ENCODE peak calls at places on chromosomes 6 and 20, in eight cellular contexts. P is psoas muscle, M is GM13977, R is MM.1S, W is nephron progenitor cell, A is A673, U is ascending aorta, I is H9. Y is an unnamed sample.

GRCh38 chr20:50838707-50839385 is 44.0 kb downstream of the BCAS4 start:
- DNase-seq in M (no peak), A (no peak), I (no peak), W (no peak), U (no peak), R (no peak), P (no peak), Y (no peak)

GRCh38 chr20:3927486-3928291 is 38.5 kb downstream of the PANK2 start:
- DNase-seq in R (no peak), A (no peak), M (no peak), W (no peak), I (peak), U (peak), P (peak), Y (peak)

GRCh38 chr20:12824353-12824752 is 184.4 kb upstream of the SPTLC3 start:
- DNase-seq in M (no peak), A (peak), P (no peak), R (no peak), U (no peak), W (no peak), I (no peak), Y (no peak)

GRCh38 chr20:36181934-36182603 is 27.5 kb downstream of the EPB41L1 start:
- DNase-seq in A (no peak), R (no peak), U (no peak), M (no peak), I (no peak), P (no peak), W (no peak), Y (peak)

GRCh38 chr20:45336530-45337366 is 11.5 kb downstream of the SDC4 start:
- DNase-seq in P (peak), A (no peak), U (peak), I (no peak), M (no peak), W (no peak), R (no peak), Y (peak)

GRCh38 chr6:40876336-40876735 is 162.7 kb downstream of the UNC5CL start:
- DNase-seq in A (no peak), U (no peak), R (no peak), W (no peak), I (no peak), P (no peak), M (no peak), Y (no peak)

GRCh38 chr6:85594197-85594930 is 706 bp upstream of the SNX14 start:
- DNase-seq in U (no peak), W (no peak), M (peak), R (peak), A (peak), P (no peak), I (no peak), Y (peak)

GRCh38 chr6:7701212-7701834 is 24.6 kb upstream of the BMP6 start:
- DNase-seq in I (no peak), A (no peak), W (no peak), P (no peak), M (no peak), U (no peak), R (no peak), Y (no peak)

GRCh38 chr6:163950159-163950558 is 535.6 kb downstream of the QKI start:
- DNase-seq in A (no peak), M (no peak), W (no peak), R (no peak), U (no peak), P (no peak), I (no peak), Y (no peak)

GRCh38 chr20:49006446-49006980 is 39.6 kb upstream of the CSE1L start:
- DNase-seq in A (no peak), W (no peak), M (no peak), I (peak), P (no peak), U (no peak), R (no peak), Y (no peak)

GRCh38 chr6:110255356-110255755 is 75.1 kb downstream of the CDC40 start:
- DNase-seq in U (no peak), P (no peak), W (peak), M (no peak), A (peak), R (no peak), I (peak), Y (peak)

GRCh38 chr6:154958469-154958868 is 36.6 kb upstream of the TIAM2 start:
- DNase-seq in R (no peak), M (peak), U (no peak), P (no peak), A (no peak), W (no peak), I (no peak), Y (no peak)

GRCh38 chr6:154954352-154954751 is 40.8 kb upstream of the TIAM2 start:
- DNase-seq in U (no peak), R (no peak), P (no peak), I (no peak), A (no peak), W (no peak), M (no peak), Y (no peak)

GRCh38 chr6:154960299-154960796 is 34.8 kb upstream of the TIAM2 start:
- DNase-seq in U (no peak), W (no peak), A (no peak), M (no peak), P (no peak), I (no peak), R (no peak), Y (no peak)

GRCh38 chr6:154953644-154954043 is 41.5 kb upstream of the TIAM2 start:
- DNase-seq in R (no peak), W (no peak), U (no peak), I (no peak), A (no peak), M (no peak), P (no peak), Y (no peak)

GRCh38 chr6:154956771-154957522 is 38.2 kb upstream of the TIAM2 start:
- DNase-seq in R (no peak), M (no peak), P (no peak), A (no peak), W (no peak), I (no peak), U (no peak), Y (no peak)
- TF ChIP-seq CTCF in R (no peak), M (no peak), P (no peak), A (no peak), W (no peak), I (peak), U (no peak), Y (no peak)

DNA sequence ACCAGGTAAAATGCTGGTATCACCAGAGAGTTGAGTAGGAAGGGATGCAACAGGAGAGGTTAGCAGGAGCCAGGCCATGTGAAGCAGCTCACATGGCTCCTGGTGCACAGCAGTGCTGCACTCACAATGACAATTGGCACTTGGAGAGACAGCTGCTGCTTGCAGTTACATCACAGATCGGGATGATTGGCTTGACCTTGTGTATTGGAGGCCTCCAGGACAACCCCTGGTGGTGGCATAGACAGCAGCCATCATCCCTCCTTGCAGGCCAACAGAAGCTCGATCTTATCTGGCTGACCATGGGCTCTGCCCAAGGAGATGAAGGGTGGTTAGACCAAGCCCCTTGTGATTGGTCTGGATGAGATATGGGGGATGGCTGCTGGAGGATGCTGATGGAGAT is 73.0 kb downstream of the EYA2 start:
- DNase-seq in M (no peak), P (no peak), R (no peak), I (no peak), W (no peak), A (no peak), U (no peak), Y (no peak)
- TF ChIP-seq CTCF in M (no peak), P (no peak), R (no peak), I (no peak), W (no peak), A (no peak), U (no peak), Y (no peak)

GRCh38 chr20:47792021-47792618 is 6.8 kb upstream of the SULF2 start:
- DNase-seq in P (peak), I (no peak), W (no peak), R (no peak), M (no peak), A (no peak), U (peak), Y (peak)

GRCh38 chr20:47788741-47789080 is 3.4 kb upstream of the SULF2 start:
- DNase-seq in I (no peak), R (no peak), A (no peak), P (no peak), W (no peak), M (no peak), U (no peak), Y (no peak)

GRCh38 chr20:47791084-47791599 is 5.9 kb upstream of the SULF2 start:
- DNase-seq in I (no peak), A (no peak), W (no peak), M (no peak), U (no peak), R (no peak), P (no peak), Y (peak)

GRCh38 chr20:47789081-47789998 is 4.1 kb upstream of the SULF2 start:
- DNase-seq in R (no peak), M (no peak), P (no peak), I (no peak), W (peak), U (no peak), A (no peak), Y (no peak)

DNA sequence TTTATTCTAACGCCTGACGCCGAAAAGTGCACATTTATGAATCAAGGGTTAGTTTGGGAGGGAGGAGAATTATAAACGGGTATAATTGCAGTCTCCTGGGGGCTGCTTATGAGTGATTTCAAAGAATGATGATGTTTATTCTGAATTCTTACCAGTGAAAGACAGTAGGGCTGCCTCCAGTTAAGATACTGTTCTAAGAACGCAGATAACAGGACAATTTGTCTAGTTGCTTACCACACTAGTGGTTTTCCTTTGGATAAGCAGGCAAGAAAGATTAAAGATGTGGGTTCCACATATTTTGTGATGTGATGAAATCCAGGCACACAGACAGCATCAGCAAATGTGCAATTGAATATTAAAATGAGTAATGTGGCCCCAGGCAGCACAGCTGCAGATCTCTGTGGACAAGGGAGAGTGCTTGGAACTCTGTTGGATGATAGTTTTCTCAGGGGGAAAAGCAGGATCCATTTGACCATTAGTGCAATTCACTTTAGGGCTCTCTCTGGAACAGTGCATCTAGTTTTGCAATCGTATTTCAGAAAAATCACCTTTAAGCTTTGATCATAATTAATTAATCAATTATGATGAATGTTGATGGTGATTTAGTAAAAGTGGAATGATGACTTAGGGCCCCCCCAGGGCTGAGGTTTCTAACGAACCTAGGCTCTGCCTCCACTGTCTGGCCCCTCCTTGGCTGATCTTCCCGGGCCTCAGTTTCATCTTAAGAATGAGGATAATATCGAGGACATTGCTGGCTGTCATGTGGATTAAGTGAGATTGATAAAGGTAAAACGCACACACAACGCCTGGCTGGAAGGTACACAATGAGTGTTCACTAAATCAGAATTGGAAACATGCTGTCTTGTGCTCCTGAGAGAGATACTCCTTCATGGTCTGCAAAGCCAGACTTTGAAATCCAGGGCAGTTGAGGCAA is 5.0 kb upstream of the SULF2 start:
- DNase-seq in M (no peak), I (no peak), A (no peak), P (no peak), R (no peak), W (no peak), U (no peak), Y (peak)
- TF ChIP-seq CTCF in M (no peak), I (no peak), A (no peak), P (no peak), R (no peak), W (no peak), U (no peak), Y (no peak)

DNA sequence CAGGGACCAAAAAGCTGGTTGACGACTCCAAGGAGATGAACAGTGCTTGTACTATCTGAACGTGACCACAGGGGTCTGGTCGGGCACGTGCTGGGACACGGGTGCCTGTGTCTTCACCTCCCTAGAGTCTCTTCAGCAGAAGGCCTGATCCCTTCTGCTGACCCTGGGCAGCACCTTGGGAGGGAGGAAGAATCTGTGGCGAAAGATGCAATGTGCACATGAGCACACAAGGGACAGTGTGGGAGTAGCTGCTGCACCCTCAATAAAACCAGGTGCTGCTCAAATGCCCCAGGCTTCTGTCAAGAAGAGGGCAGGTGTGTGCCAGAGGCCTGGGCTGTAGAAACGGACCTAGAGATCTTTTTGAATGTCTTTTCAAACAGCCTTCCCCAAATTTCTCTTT is 130.6 kb upstream of the THBS2 start:
- DNase-seq in R (no peak), M (no peak), A (no peak), I (no peak), P (no peak), W (no peak), U (no peak), Y (no peak)
- TF ChIP-seq CTCF in R (no peak), M (no peak), A (no peak), I (no peak), P (no peak), W (no peak), U (no peak), Y (no peak)

GRCh38 chr6:99802396-99803031 is 191.5 kb downstream of the MCHR2 start:
- DNase-seq in P (no peak), R (no peak), W (no peak), U (no peak), I (peak), A (peak), M (no peak), Y (no peak)
- TF ChIP-seq CTCF in P (no peak), R (no peak), W (peak), U (no peak), I (peak), A (peak), M (no peak), Y (no peak)

GRCh38 chr6:16472349-16473069 is 234.1 kb downstream of the GMPR start:
- DNase-seq in U (no peak), M (no peak), A (no peak), W (no peak), R (no peak), P (no peak), I (no peak), Y (peak)
- TF ChIP-seq CTCF in U (no peak), M (no peak), A (no peak), W (no peak), R (no peak), P (no peak), I (no peak), Y (no peak)

GRCh38 chr6:137775720-137776119 is 91.3 kb upstream of the TNFAIP3 start:
- DNase-seq in W (no peak), R (no peak), A (no peak), P (no peak), M (no peak), I (no peak), U (no peak), Y (peak)

GRCh38 chr6:137777299-137778075 is 89.6 kb upstream of the TNFAIP3 start:
- DNase-seq in P (no peak), W (no peak), I (no peak), R (no peak), A (no peak), M (no peak), U (no peak), Y (no peak)

GRCh38 chr6:137776256-137776655 is 90.8 kb upstream of the TNFAIP3 start:
- DNase-seq in I (no peak), M (no peak), R (no peak), W (no peak), A (no peak), U (no peak), P (no peak), Y (no peak)

GRCh38 chr6:137775192-137775591 is 91.9 kb upstream of the TNFAIP3 start:
- DNase-seq in I (no peak), R (no peak), A (no peak), M (no peak), U (no peak), P (no peak), W (no peak), Y (no peak)

GRCh38 chr6:137776786-137777185 is 90.3 kb upstream of the TNFAIP3 start:
- DNase-seq in A (no peak), U (no peak), W (no peak), M (no peak), R (no peak), I (no peak), P (no peak), Y (no peak)
- TF ChIP-seq CTCF in A (no peak), U (no peak), W (no peak), M (no peak), R (no peak), I (no peak), P (no peak), Y (no peak)

DNA sequence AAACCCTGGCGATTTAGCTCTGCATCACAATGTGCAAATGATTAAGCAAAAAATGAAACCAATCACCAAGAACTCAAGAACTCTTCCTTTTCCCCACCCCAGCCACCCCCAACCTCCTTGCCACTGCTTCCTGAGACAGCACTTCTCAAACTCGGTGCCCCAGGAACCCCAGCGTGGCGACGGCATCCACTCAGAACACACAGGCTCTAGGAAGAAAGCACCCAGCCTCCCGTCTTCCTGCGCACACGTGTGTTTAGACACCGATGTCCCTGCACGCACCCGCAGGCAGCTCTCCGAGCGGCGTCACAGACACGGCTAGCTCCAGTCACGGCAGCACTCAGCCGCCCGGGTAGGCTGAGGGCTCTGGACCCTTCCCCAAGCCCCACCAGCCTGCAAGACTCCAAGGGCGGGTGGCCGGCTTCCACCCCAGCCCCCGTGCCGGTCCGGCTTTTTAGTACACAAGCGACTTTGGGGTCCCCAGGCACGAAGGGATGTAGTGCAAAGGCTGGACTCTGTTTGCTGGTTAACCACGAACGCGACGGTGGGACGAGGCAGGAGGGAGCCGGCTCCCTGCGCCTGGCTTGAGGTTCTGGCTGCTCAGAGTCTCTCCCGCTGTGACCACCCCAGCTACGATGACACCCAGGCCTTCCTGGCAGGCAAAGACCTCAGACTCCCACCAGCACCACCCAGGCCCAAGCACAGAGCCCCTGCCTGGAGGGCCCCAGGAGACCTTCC is 51.9 kb downstream of the KCNQ2 start:
- DNase-seq in M (no peak), W (no peak), I (no peak), A (no peak), R (no peak), U (no peak), P (no peak), Y (no peak)
- TF ChIP-seq CTCF in M (no peak), W (no peak), I (no peak), A (no peak), R (no peak), U (no peak), P (no peak), Y (no peak)

DNA sequence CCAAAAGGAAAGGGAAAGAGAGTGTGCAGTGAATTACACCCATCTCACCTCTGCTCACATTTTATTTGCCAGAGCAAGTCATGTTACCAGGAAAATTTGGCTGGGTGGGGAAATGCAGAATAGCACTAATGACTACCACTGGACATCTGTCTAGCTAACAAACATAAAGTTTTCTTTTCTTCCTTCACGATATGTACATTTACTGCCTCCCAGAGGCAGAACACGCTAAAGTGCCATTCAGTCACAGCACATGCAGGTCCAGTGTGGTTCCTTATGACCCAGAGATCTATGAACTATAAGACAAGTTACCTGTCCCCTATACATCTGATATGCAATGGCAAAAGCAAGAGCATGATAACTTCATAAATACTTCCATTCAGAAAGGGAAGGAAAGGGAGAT is 194.1 kb downstream of the OGFRL1 start:
- DNase-seq in R (no peak), M (no peak), A (peak), I (no peak), W (no peak), P (no peak), U (no peak), Y (peak)
- TF ChIP-seq CTCF in R (no peak), M (peak), A (peak), I (no peak), W (no peak), P (peak), U (no peak), Y (peak)